ENCODE peak calls at places on chromosomes 16 and 17, in six cellular contexts. P is cardiac muscle cell; E is stomach; Y is ovary; Z is CD8-positive, alpha-beta T cell; D is IMR-90. N is an unnamed sample.
A peak's percentile ranks its signal among the peaks of the same experiment; 100 is the strongest.

GRCh38 chr16:88839745-88840588 is 16.8 kb downstream of the GALNS start:
- DNase-seq in P (no peak), E (no peak), Y (no peak), Z (no peak), D (no peak), N (no peak)

GRCh38 chr17:30808785-30809286 is 15.7 kb downstream of the CRLF3 start:
- DNase-seq in P (no peak), E (no peak), Y (peak; percentile 3), Z (peak; percentile 1), D (no peak), N (no peak)

GRCh38 chr16:2979669-2980226 is 498 bp downstream of the PKMYT1 start:
- DNase-seq in P (no peak), E (no peak), Y (peak; percentile 50), Z (no peak), D (peak; percentile 2), N (no peak)

GRCh38 chr17:70242781-70243437 is 73.6 kb downstream of the KCNJ2 start:
- DNase-seq in P (no peak), E (no peak), Y (no peak), Z (no peak), D (no peak), N (no peak)

GRCh38 chr17:20086416-20087074 is 77.4 kb downstream of the SPECC1 start:
- DNase-seq in P (no peak), E (no peak), Y (no peak), Z (no peak), D (no peak), N (no peak)

GRCh38 chr16:59459811-59460210 is 725.7 kb upstream of the GOT2 start:
- DNase-seq in P (no peak), E (no peak), Y (no peak), Z (no peak), D (peak; percentile 68), N (no peak)

GRCh38 chr17:43366809-43367587 is 31.8 kb upstream of the ARL4D start:
- DNase-seq in P (no peak), E (no peak), Y (peak; percentile 55), Z (no peak), D (no peak), N (no peak)

GRCh38 chr16:27067138-27067537 is 411 bp downstream of the C16orf82 start:
- DNase-seq in P (peak; percentile 18), E (no peak), Y (no peak), Z (no peak), D (no peak), N (no peak)

GRCh38 chr17:57524790-57525543 is 220.1 kb downstream of the CCDC182 start:
- DNase-seq in P (no peak), E (no peak), Y (no peak), Z (no peak), D (no peak), N (no peak)

GRCh38 chr16:3017806-3018506 is at the start of gene CLDN6:
- DNase-seq in P (peak; percentile 94), E (no peak), Y (no peak), Z (no peak), D (no peak), N (no peak)

GRCh38 chr17:28191018-28191417 is 128.0 kb upstream of the TMEM97 start:
- DNase-seq in P (no peak), E (no peak), Y (no peak), Z (no peak), D (no peak), N (no peak)

GRCh38 chr16:23071202-23072083 is 77.8 kb downstream of the USP31 start:
- DNase-seq in P (no peak), E (no peak), Y (no peak), Z (no peak), D (peak; percentile 37), N (no peak)

GRCh38 chr16:89915303-89916232 is 3.1 kb upstream of the MC1R start:
- DNase-seq in P (no peak), E (no peak), Y (no peak), Z (no peak), D (no peak), N (no peak)

GRCh38 chr16:30748634-30749445 is 615 bp downstream of the PHKG2 start:
- DNase-seq in P (peak; percentile 47), E (no peak), Y (peak; percentile 69), Z (no peak), D (peak; percentile 52), N (no peak)

GRCh38 chr16:56191807-56192643 is 736 bp downstream of the GNAO1 start:
- DNase-seq in P (no peak), E (no peak), Y (peak; percentile 27), Z (no peak), D (no peak), N (no peak)

GRCh38 chr17:75876190-75876937 is 2.0 kb downstream of the TRIM47 start:
- DNase-seq in P (no peak), E (peak; percentile 79), Y (peak; percentile 58), Z (peak; percentile 41), D (no peak), N (no peak)

GRCh38 chr16:81608515-81609209 is 164.1 kb downstream of the CMIP start:
- DNase-seq in P (no peak), E (no peak), Y (no peak), Z (no peak), D (peak; percentile 65), N (no peak)

GRCh38 chr17:48093341-48094045 is 7.8 kb downstream of the CBX1 start:
- DNase-seq in P (no peak), E (no peak), Y (no peak), Z (no peak), D (no peak), N (no peak)

GRCh38 chr17:67018429-67019125 is 25.8 kb upstream of the CACNG1 start:
- DNase-seq in P (peak; percentile 17), E (no peak), Y (no peak), Z (no peak), D (no peak), N (no peak)

GRCh38 chr17:48322060-48322459 is 108.0 kb downstream of the SKAP1 start:
- DNase-seq in P (no peak), E (no peak), Y (no peak), Z (no peak), D (peak; percentile 29), N (no peak)

GRCh38 chr16:78842950-78843349 is 743.5 kb downstream of the WWOX start:
- DNase-seq in P (no peak), E (no peak), Y (no peak), Z (no peak), D (no peak), N (no peak)

GRCh38 chr17:193841-194806 is 12.7 kb upstream of the DOC2B start:
- DNase-seq in P (no peak), E (no peak), Y (no peak), Z (no peak), D (no peak), N (no peak)

GRCh38 chr16:88062341-88062861 is 111.2 kb downstream of the BANP start:
- DNase-seq in P (peak; percentile 46), E (no peak), Y (no peak), Z (no peak), D (peak; percentile 78), N (no peak)

GRCh38 chr16:89418352-89418751 is 72.0 kb downstream of the ANKRD11 start:
- DNase-seq in P (no peak), E (no peak), Y (no peak), Z (no peak), D (no peak), N (no peak)

GRCh38 chr17:7327501-7327900 is 1.6 kb downstream of the NEURL4 start:
- DNase-seq in P (no peak), E (no peak), Y (no peak), Z (no peak), D (no peak), N (no peak)

GRCh38 chr16:29662729-29663019 is 373 bp upstream of the SPN start:
- DNase-seq in P (no peak), E (peak; percentile 27), Y (no peak), Z (no peak), D (no peak), N (no peak)

GRCh38 chr16:29663020-29663828 is at the start of gene SPN:
- DNase-seq in P (peak; percentile 14), E (no peak), Y (no peak), Z (no peak), D (no peak), N (no peak)

GRCh38 chr16:29662000-29662728 is 883 bp upstream of the SPN start:
- DNase-seq in P (no peak), E (no peak), Y (no peak), Z (no peak), D (no peak), N (no peak)

GRCh38 chr16:29664133-29664912 is 1.3 kb downstream of the SPN start:
- DNase-seq in P (no peak), E (no peak), Y (no peak), Z (no peak), D (no peak), N (no peak)

GRCh38 chr16:29663829-29664132 is 734 bp downstream of the SPN start:
- DNase-seq in P (no peak), E (no peak), Y (no peak), Z (no peak), D (no peak), N (no peak)
- H3K4me1 ChIP-seq in P (peaks cover 21% of the 10 kb centered on the region), E (no peaks in the 10 kb centered on the region), Y (peaks cover 5% of the 10 kb centered on the region), Z (peaks cover 60% of the 10 kb centered on the region), D (no peaks in the 10 kb centered on the region), N (peaks cover 11% of the 10 kb centered on the region)

DNA sequence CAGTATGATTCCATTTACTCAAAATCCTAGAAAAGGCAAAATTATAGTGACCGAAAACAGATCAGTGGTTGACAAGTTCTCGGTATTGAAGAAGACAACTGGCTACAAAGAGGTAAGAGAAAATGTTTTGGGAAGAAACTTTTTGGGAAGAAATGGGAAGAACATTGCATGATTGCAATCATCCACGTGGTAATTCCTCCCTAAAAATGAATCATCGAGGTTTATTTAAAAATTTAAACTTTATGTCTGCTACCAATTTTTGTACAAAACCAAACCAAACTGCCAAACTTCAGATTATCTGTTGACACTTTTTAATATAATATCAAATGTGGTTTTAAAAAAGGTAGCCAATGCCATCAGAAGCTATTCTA is 8.1 kb downstream of the SMURF2 start:
- DNase-seq in P (no peak), E (no peak), Y (no peak), Z (no peak), D (no peak), N (no peak)
- H3K4me1 ChIP-seq in P (no peaks in the 10 kb centered on the region), E (peaks cover 11% of the 10 kb centered on the region), Y (peaks cover 1% of the 10 kb centered on the region), Z (peaks cover 18% of the 10 kb centered on the region), D (peaks cover 7% of the 10 kb centered on the region), N (peaks cover 62% of the 10 kb centered on the region)

DNA sequence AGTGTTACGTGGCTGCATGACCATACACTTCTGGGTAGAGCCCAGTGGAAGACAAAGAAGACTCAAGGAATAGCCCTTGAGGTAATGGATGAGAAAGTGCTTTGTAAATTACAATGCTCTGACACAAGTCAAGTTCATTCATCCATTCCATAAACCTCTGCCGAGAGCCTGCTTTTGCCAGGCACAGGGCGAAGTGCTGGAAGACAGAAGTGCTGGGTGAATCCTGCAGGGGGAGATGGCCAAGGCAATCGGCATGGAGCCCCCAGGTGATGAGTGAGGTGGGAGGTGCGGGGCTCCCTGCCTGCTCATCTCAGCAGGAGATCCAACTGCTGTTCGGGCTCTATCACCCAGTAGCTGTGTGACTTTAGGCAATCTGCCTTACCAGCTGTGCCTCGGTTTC is 2.8 kb upstream of the SOCS3 start:
- DNase-seq in P (no peak), E (no peak), Y (no peak), Z (no peak), D (no peak), N (no peak)
- H3K4me1 ChIP-seq in P (peaks cover 42% of the 10 kb centered on the region), E (peaks cover 19% of the 10 kb centered on the region), Y (peaks cover 24% of the 10 kb centered on the region), Z (peaks cover 12% of the 10 kb centered on the region), D (peaks cover 13% of the 10 kb centered on the region), N (peaks cover 38% of the 10 kb centered on the region)

DNA sequence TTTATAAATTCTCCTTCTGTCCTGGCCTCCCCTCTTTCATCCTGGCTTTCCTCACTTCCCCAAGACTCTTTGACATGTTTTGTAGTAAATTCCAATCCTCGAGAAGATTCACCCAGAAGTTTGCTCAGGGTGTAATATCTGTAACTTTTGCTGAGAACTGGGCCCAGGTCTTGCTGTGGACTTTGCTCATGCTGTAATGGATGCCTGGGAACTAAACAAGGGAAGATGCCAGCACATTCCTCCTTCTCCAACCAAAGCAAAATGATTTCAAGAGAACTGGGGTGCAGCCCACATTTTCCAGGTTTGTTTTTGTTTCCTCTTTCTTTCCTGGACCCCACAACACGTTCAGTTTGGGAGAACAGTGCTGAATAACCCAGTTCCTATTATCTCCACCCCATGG is 6.6 kb upstream of the SALL1 start:
- DNase-seq in P (no peak), E (no peak), Y (no peak), Z (no peak), D (no peak), N (no peak)
- H3K4me1 ChIP-seq in P (peaks cover 26% of the 10 kb centered on the region), E (peaks cover 17% of the 10 kb centered on the region), Y (no peaks in the 10 kb centered on the region), Z (no peaks in the 10 kb centered on the region), D (peaks cover 12% of the 10 kb centered on the region), N (peaks cover 14% of the 10 kb centered on the region)

N was measured in thoracic aorta.